ENCODE peak calls at places on chromosomes 16 and 17, in eight cellular contexts. One of them, this sample, is unnamed.

GRCh38 chr16:17510532-17510931 is 39.8 kb upstream of the XYLT1 start:
- DNase-seq in neural progenitor cell: no peak
- DNase-seq in MM.1S: no peak
- DNase-seq in PC-3: no peak
- DNase-seq in HCT116: no peak
- DNase-seq in SK-N-SH: no peak
- DNase-seq in GM23338: no peak
- DNase-seq in OCI-LY7: no peak
- DNase-seq in this sample: no peak

GRCh38 chr16:67963325-67964321 is 4.8 kb downstream of the SLC12A4 start:
- DNase-seq in PC-3: no peak
- DNase-seq in neural progenitor cell: no peak
- DNase-seq in HCT116: no peak
- DNase-seq in SK-N-SH: no peak
- DNase-seq in OCI-LY7: no peak
- DNase-seq in MM.1S: no peak
- DNase-seq in GM23338: peak
- DNase-seq in this sample: no peak

GRCh38 chr17:40551091-40551873 is 14.0 kb downstream of the CCR7 start:
- DNase-seq in OCI-LY7: no peak
- DNase-seq in SK-N-SH: no peak
- DNase-seq in PC-3: peak
- DNase-seq in HCT116: no peak
- DNase-seq in MM.1S: no peak
- DNase-seq in GM23338: no peak
- DNase-seq in neural progenitor cell: no peak
- DNase-seq in this sample: peak

GRCh38 chr16:50298075-50298460 is 31.7 kb downstream of the ADCY7 start:
- DNase-seq in neural progenitor cell: no peak
- DNase-seq in PC-3: no peak
- DNase-seq in SK-N-SH: no peak
- DNase-seq in MM.1S: no peak
- DNase-seq in HCT116: no peak
- DNase-seq in OCI-LY7: no peak
- DNase-seq in GM23338: no peak
- DNase-seq in this sample: no peak

GRCh38 chr17:3730881-3731429 is 7.3 kb downstream of the HASPIN start:
- DNase-seq in HCT116: no peak
- DNase-seq in GM23338: no peak
- DNase-seq in OCI-LY7: no peak
- DNase-seq in SK-N-SH: no peak
- DNase-seq in MM.1S: no peak
- DNase-seq in neural progenitor cell: no peak
- DNase-seq in PC-3: no peak
- DNase-seq in this sample: no peak

GRCh38 chr17:77400445-77400870 is 259.7 kb downstream of the SEC14L1 start:
- DNase-seq in SK-N-SH: peak
- DNase-seq in GM23338: peak
- DNase-seq in MM.1S: no peak
- DNase-seq in OCI-LY7: peak
- DNase-seq in PC-3: no peak
- DNase-seq in neural progenitor cell: peak
- DNase-seq in HCT116: no peak
- DNase-seq in this sample: no peak

GRCh38 chr17:38926290-38927070 is 1.1 kb downstream of the LASP1NB start:
- DNase-seq in HCT116: no peak
- DNase-seq in GM23338: no peak
- DNase-seq in neural progenitor cell: no peak
- DNase-seq in PC-3: no peak
- DNase-seq in OCI-LY7: no peak
- DNase-seq in MM.1S: peak
- DNase-seq in SK-N-SH: no peak
- DNase-seq in this sample: no peak

GRCh38 chr16:50386139-50386538 is 17.4 kb upstream of the BRD7 start:
- DNase-seq in PC-3: no peak
- DNase-seq in GM23338: no peak
- DNase-seq in HCT116: no peak
- DNase-seq in MM.1S: no peak
- DNase-seq in OCI-LY7: no peak
- DNase-seq in SK-N-SH: no peak
- DNase-seq in neural progenitor cell: no peak
- DNase-seq in this sample: no peak

GRCh38 chr16:24151482-24151939 is 104.6 kb upstream of the CACNG3 start:
- DNase-seq in GM23338: peak
- DNase-seq in neural progenitor cell: peak
- DNase-seq in SK-N-SH: no peak
- DNase-seq in HCT116: no peak
- DNase-seq in PC-3: no peak
- DNase-seq in MM.1S: no peak
- DNase-seq in OCI-LY7: no peak
- DNase-seq in this sample: no peak

GRCh38 chr17:29682054-29682453 is 59.3 kb upstream of the CORO6 start:
- DNase-seq in GM23338: no peak
- DNase-seq in SK-N-SH: no peak
- DNase-seq in OCI-LY7: peak
- DNase-seq in MM.1S: peak
- DNase-seq in neural progenitor cell: no peak
- DNase-seq in HCT116: no peak
- DNase-seq in PC-3: no peak
- DNase-seq in this sample: no peak

GRCh38 chr16:15593235-15593634 is 49.7 kb downstream of the MARF1 start:
- DNase-seq in SK-N-SH: no peak
- DNase-seq in GM23338: no peak
- DNase-seq in neural progenitor cell: no peak
- DNase-seq in OCI-LY7: no peak
- DNase-seq in MM.1S: no peak
- DNase-seq in PC-3: no peak
- DNase-seq in HCT116: no peak
- DNase-seq in this sample: no peak

GRCh38 chr17:55437165-55437605 is 15.6 kb upstream of the MMD start:
- DNase-seq in GM23338: no peak
- DNase-seq in SK-N-SH: no peak
- DNase-seq in MM.1S: peak
- DNase-seq in OCI-LY7: peak
- DNase-seq in neural progenitor cell: peak
- DNase-seq in PC-3: no peak
- DNase-seq in HCT116: no peak
- DNase-seq in this sample: no peak

GRCh38 chr16:70433456-70434103 is 5.3 kb downstream of the ST3GAL2 start:
- DNase-seq in HCT116: no peak
- DNase-seq in OCI-LY7: peak
- DNase-seq in MM.1S: no peak
- DNase-seq in GM23338: no peak
- DNase-seq in SK-N-SH: peak
- DNase-seq in neural progenitor cell: no peak
- DNase-seq in PC-3: peak
- DNase-seq in this sample: peak

GRCh38 chr16:86010680-86011141 is 111.7 kb downstream of the IRF8 start:
- DNase-seq in MM.1S: no peak
- DNase-seq in HCT116: no peak
- DNase-seq in GM23338: no peak
- DNase-seq in SK-N-SH: no peak
- DNase-seq in PC-3: no peak
- DNase-seq in OCI-LY7: no peak
- DNase-seq in neural progenitor cell: no peak
- DNase-seq in this sample: no peak

GRCh38 chr16:66457888-66458287 is 30.8 kb downstream of the BEAN1 start:
- DNase-seq in neural progenitor cell: peak
- DNase-seq in SK-N-SH: no peak
- DNase-seq in PC-3: peak
- DNase-seq in MM.1S: no peak
- DNase-seq in HCT116: no peak
- DNase-seq in GM23338: peak
- DNase-seq in OCI-LY7: no peak
- DNase-seq in this sample: no peak

GRCh38 chr16:15907863-15908478 is 19.6 kb upstream of the CEP20 start:
- DNase-seq in GM23338: peak
- DNase-seq in MM.1S: peak
- DNase-seq in PC-3: peak
- DNase-seq in HCT116: peak
- DNase-seq in neural progenitor cell: peak
- DNase-seq in OCI-LY7: peak
- DNase-seq in SK-N-SH: peak
- DNase-seq in this sample: peak

GRCh38 chr17:29135464-29135863 is 44.7 kb downstream of the MYO18A start:
- DNase-seq in OCI-LY7: no peak
- DNase-seq in SK-N-SH: no peak
- DNase-seq in PC-3: no peak
- DNase-seq in MM.1S: no peak
- DNase-seq in neural progenitor cell: no peak
- DNase-seq in HCT116: no peak
- DNase-seq in GM23338: no peak
- DNase-seq in this sample: no peak

GRCh38 chr16:50509521-50510341 is 38.5 kb upstream of the NKD1 start:
- DNase-seq in neural progenitor cell: peak
- DNase-seq in OCI-LY7: peak
- DNase-seq in PC-3: peak
- DNase-seq in GM23338: peak
- DNase-seq in MM.1S: no peak
- DNase-seq in SK-N-SH: peak
- DNase-seq in HCT116: peak
- DNase-seq in this sample: no peak

GRCh38 chr16:85929259-85929704 is 30.3 kb downstream of the IRF8 start:
- DNase-seq in HCT116: no peak
- DNase-seq in MM.1S: no peak
- DNase-seq in PC-3: peak
- DNase-seq in GM23338: no peak
- DNase-seq in neural progenitor cell: no peak
- DNase-seq in SK-N-SH: no peak
- DNase-seq in OCI-LY7: no peak
- DNase-seq in this sample: no peak

GRCh38 chr17:28318759-28319660 is at the start of gene TMEM97:
- DNase-seq in PC-3: peak
- DNase-seq in OCI-LY7: peak
- DNase-seq in GM23338: peak
- DNase-seq in neural progenitor cell: peak
- DNase-seq in HCT116: peak
- DNase-seq in MM.1S: peak
- DNase-seq in SK-N-SH: peak
- DNase-seq in this sample: peak

GRCh38 chr16:22685162-22685830 is 128.7 kb upstream of the HS3ST2 start:
- DNase-seq in GM23338: no peak
- DNase-seq in SK-N-SH: no peak
- DNase-seq in PC-3: no peak
- DNase-seq in HCT116: no peak
- DNase-seq in MM.1S: no peak
- DNase-seq in OCI-LY7: no peak
- DNase-seq in neural progenitor cell: no peak
- DNase-seq in this sample: peak

GRCh38 chr16:30053376-30054015 is 12.1 kb upstream of the ALDOA start:
- DNase-seq in MM.1S: no peak
- DNase-seq in GM23338: no peak
- DNase-seq in neural progenitor cell: no peak
- DNase-seq in PC-3: peak
- DNase-seq in HCT116: no peak
- DNase-seq in SK-N-SH: no peak
- DNase-seq in OCI-LY7: no peak
- DNase-seq in this sample: no peak

GRCh38 chr16:27242868-27243590 is 25.5 kb downstream of the NSMCE1 start:
- DNase-seq in SK-N-SH: no peak
- DNase-seq in HCT116: no peak
- DNase-seq in OCI-LY7: no peak
- DNase-seq in PC-3: peak
- DNase-seq in GM23338: peak
- DNase-seq in MM.1S: peak
- DNase-seq in neural progenitor cell: peak
- DNase-seq in this sample: no peak

DNA sequence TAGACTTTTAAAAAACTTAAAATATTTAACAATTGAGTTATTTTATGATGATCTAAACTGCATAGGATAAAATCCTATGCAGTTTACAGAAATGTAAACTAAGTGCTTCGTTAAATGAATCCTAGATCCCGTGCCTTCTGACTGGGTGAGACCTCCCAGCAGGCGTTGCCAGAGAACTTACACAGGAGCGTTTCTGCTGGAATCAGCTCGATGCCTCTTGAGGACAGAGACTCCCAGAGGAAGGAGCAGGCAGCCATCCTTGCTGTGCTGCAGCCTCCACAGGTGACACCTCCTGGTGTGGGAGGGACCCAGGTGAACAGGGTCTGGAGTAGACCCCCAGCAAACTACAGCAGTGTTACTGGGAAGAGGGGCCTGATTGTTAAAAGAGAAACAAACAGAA is 160.4 kb downstream of the WWOX start:
- DNase-seq in GM23338: peak
- DNase-seq in MM.1S: no peak
- DNase-seq in neural progenitor cell: peak
- DNase-seq in OCI-LY7: no peak
- DNase-seq in HCT116: no peak
- DNase-seq in PC-3: no peak
- DNase-seq in SK-N-SH: no peak
- DNase-seq in this sample: peak
- TF ChIP-seq CTCF in GM23338: no peak
- TF ChIP-seq CTCF in MM.1S: no peak
- TF ChIP-seq CTCF in neural progenitor cell: no peak
- TF ChIP-seq CTCF in OCI-LY7: no peak
- TF ChIP-seq CTCF in HCT116: no peak
- TF ChIP-seq CTCF in PC-3: no peak
- TF ChIP-seq CTCF in SK-N-SH: no peak
- TF ChIP-seq CTCF in this sample: peak

GRCh38 chr16:14344945-14345344 is 273.8 kb downstream of the MRTFB start:
- DNase-seq in MM.1S: no peak
- DNase-seq in neural progenitor cell: no peak
- DNase-seq in HCT116: no peak
- DNase-seq in GM23338: no peak
- DNase-seq in PC-3: no peak
- DNase-seq in SK-N-SH: no peak
- DNase-seq in OCI-LY7: no peak
- DNase-seq in this sample: no peak
- H3K27ac ChIP-seq in MM.1S: no peak
- H3K27ac ChIP-seq in neural progenitor cell: no peak
- H3K27ac ChIP-seq in HCT116: no peak
- H3K27ac ChIP-seq in GM23338: no peak
- H3K27ac ChIP-seq in PC-3: no peak
- H3K27ac ChIP-seq in SK-N-SH: no peak
- H3K27ac ChIP-seq in OCI-LY7: no peak
- H3K27ac ChIP-seq in this sample: no peak

DNA sequence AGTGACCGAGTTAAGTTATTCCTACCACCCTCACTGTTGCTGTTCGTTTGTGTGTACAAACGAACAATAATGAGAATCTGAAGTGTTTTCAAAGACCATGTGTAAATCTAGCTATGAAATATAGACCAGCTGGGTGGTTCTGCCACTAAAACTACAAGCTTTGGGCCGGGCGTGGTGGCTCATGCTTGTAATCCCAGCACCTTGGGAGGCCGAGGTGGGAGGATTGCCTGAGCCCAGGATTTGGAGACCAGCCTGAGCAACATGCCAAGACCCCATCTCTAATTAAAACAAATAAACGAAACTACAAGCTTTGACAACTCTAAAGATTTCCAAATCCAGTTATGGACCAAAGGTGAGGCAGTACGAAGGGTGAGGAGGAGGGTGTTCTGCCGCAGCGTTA is 973 bp downstream of the RECQL5 start:
- DNase-seq in neural progenitor cell: no peak
- DNase-seq in PC-3: no peak
- DNase-seq in OCI-LY7: no peak
- DNase-seq in MM.1S: no peak
- DNase-seq in GM23338: no peak
- DNase-seq in HCT116: no peak
- DNase-seq in SK-N-SH: no peak
- DNase-seq in this sample: no peak
- TF ChIP-seq EZH2phosphoT487 in neural progenitor cell: no peak
- TF ChIP-seq EZH2phosphoT487 in PC-3: no peak
- TF ChIP-seq EZH2phosphoT487 in OCI-LY7: no peak
- TF ChIP-seq EZH2phosphoT487 in MM.1S: no peak
- TF ChIP-seq EZH2phosphoT487 in GM23338: no peak
- TF ChIP-seq EZH2phosphoT487 in HCT116: no peak
- TF ChIP-seq EZH2phosphoT487 in SK-N-SH: no peak
- TF ChIP-seq EZH2phosphoT487 in this sample: no peak

GRCh38 chr17:74758846-74759163 is 10.4 kb downstream of the NHERF1 start:
- DNase-seq in neural progenitor cell: no peak
- DNase-seq in MM.1S: peak
- DNase-seq in HCT116: no peak
- DNase-seq in SK-N-SH: peak
- DNase-seq in PC-3: peak
- DNase-seq in GM23338: no peak
- DNase-seq in OCI-LY7: no peak
- DNase-seq in this sample: no peak
- TF ChIP-seq CTCF in neural progenitor cell: no peak
- TF ChIP-seq CTCF in MM.1S: no peak
- TF ChIP-seq CTCF in HCT116: no peak
- TF ChIP-seq CTCF in SK-N-SH: no peak
- TF ChIP-seq CTCF in PC-3: no peak
- TF ChIP-seq CTCF in GM23338: no peak
- TF ChIP-seq CTCF in OCI-LY7: no peak
- TF ChIP-seq CTCF in this sample: no peak